ENCODE peak calls at places on chromosomes 7 and 10, in five cellular contexts. Y, B, A, R and F are unnamed samples.
A peak's percentile ranks its signal among the peaks of the same experiment; 100 is the strongest.

GRCh38 chr7:35286986-35287385 is 33.1 kb upstream of the TBX20 start:
- DNase-seq in Y (no peak), B (no peak), A (no peak), R (no peak), F (no peak)

GRCh38 chr7:122092964-122093797 is 50.9 kb downstream of the AASS start:
- DNase-seq in Y (peak; percentile 61), B (peak; percentile 69), A (peak; percentile 0), R (peak; percentile 48), F (peak; percentile 46)

GRCh38 chr7:44291066-44291732 is 34.2 kb downstream of the CAMK2B start:
- DNase-seq in Y (no peak), B (peak; percentile 11), A (no peak), R (peak; percentile 88), F (peak; percentile 59)

GRCh38 chr10:43778571-43778970 is 129.9 kb upstream of the ZNF32 start:
- DNase-seq in Y (no peak), B (no peak), A (no peak), R (no peak), F (no peak)

GRCh38 chr10:68043030-68043429 is 32.1 kb downstream of the HERC4 start:
- DNase-seq in Y (no peak), B (no peak), A (no peak), R (no peak), F (no peak)

GRCh38 chr10:71285180-71285545 is 33.9 kb upstream of the SLC29A3 start:
- DNase-seq in Y (no peak), B (peak; percentile 39), A (no peak), R (no peak), F (no peak)

GRCh38 chr10:15719899-15720634 is at the start of gene ITGA8:
- DNase-seq in Y (no peak), B (peak; percentile 47), A (no peak), R (no peak), F (peak; percentile 51)

GRCh38 chr10:63666836-63667383 is 145.7 kb downstream of the REEP3 start:
- DNase-seq in Y (no peak), B (no peak), A (no peak), R (no peak), F (no peak)

GRCh38 chr7:115410427-115410805 is 488.5 kb downstream of the MDFIC start:
- DNase-seq in Y (no peak), B (no peak), A (no peak), R (no peak), F (no peak)

GRCh38 chr10:110802090-110802489 is 69.6 kb upstream of the PDCD4 start:
- DNase-seq in Y (no peak), B (no peak), A (no peak), R (no peak), F (no peak)

DNA sequence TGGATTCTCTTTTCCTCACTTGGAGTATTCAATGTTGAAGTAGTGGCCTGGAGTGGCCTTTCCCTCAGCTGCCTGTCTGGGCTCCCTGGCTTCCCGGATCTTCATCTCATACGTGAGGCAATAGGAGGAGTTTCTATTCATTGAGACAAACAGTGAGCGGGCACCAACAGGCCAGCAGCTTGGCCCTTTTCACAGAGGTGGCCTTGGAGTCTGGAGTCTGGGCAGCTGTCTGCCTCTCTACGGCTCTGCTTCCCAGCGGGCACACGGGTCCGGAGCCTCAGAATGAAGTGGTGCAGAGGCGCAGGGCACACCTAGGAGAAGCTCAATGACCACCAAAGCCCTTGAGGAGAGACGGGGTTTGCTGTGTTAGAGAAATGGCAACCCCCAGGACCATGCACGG is 169.4 kb downstream of the CCDC3 start:
- DNase-seq in Y (no peak), B (no peak), A (no peak), R (no peak), F (no peak)
- TF ChIP-seq CTCF in Y (no peak), B (no peak), A (no peak), R (no peak), F (no peak)

GRCh38 chr7:46283852-46284251 is 362.8 kb upstream of the IGFBP3 start:
- DNase-seq in Y (no peak), B (no peak), A (no peak), R (peak; percentile 27), F (no peak)
- TF ChIP-seq POLR2A in Y (no peak), B (no peak), A (no peak), R (no peak), F (no peak)

DNA sequence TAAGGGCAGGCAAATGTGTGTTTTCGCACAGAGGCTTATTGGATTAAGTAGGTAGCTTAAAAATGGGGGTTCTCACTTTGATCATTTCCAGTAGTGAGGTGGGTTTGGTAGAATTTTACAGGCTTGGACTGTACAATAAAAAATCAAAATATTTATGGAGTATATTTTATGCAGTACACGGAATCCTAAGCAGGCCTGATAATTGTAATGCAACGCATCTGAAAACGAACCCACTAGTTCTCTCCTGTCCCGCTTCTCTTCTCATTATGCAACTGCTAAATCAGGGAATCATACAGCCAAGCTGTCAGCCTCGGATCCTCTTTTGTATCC is 377 bp upstream of the POLR1F start:
- DNase-seq in Y (no peak), B (no peak), A (no peak), R (no peak), F (no peak)
- TF ChIP-seq CTCF in Y (no peak), B (no peak), A (no peak), R (peak; percentile 22), F (no peak)

DNA sequence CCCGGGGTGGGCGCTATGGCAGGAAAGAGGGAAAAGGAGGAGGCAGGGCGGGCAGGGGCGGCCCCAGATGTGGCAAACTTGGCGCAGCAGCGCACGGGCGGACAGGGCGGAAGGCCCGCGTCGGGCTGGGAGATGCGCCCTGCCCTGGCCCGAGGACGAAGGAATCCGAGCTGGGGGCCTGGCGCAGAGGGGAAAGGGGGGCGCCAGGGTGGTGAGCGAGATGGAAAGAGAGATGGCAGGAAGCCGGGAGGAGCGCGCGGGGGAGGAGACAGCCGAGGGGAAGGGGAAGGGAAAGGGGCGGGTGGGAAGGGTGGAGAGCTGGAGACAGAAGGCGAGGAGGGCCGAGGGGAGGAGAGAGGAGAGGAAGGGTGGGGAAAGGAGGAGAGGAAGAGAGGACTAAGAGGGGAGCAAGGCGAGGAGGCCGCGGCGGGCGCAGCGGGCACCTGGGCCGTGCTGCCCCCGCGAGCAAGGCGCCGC is at the start of gene MARVELD1:
- DNase-seq in Y (no peak), B (peak; percentile 70), A (no peak), R (peak; percentile 81), F (peak; percentile 92)
- TF ChIP-seq POLR2A in Y (peak; percentile 87), B (peak; percentile 9), A (no peak), R (no peak), F (peak; percentile 11)

DNA sequence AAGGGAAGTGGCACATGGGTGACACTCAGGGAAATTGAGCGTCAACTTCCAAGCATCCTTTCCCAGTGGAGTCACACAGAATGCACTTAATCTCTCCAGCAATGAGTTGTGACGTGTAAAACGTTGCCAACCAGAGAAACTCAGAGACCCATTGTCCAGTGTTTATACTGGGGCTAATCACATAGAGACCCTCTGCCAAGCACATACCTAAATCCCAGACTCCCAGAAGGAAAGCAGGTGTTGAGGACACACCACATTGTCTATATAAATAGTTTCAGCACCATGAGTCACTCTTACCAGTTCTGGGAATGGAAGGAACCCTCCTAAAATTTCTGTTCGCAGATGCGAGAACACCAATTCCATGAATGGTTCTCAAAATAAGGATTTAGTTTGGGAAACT is 76.4 kb upstream of the BET1 start:
- DNase-seq in Y (no peak), B (no peak), A (no peak), R (no peak), F (no peak)
- TF ChIP-seq CTCF in Y (no peak), B (no peak), A (no peak), R (no peak), F (no peak)

DNA sequence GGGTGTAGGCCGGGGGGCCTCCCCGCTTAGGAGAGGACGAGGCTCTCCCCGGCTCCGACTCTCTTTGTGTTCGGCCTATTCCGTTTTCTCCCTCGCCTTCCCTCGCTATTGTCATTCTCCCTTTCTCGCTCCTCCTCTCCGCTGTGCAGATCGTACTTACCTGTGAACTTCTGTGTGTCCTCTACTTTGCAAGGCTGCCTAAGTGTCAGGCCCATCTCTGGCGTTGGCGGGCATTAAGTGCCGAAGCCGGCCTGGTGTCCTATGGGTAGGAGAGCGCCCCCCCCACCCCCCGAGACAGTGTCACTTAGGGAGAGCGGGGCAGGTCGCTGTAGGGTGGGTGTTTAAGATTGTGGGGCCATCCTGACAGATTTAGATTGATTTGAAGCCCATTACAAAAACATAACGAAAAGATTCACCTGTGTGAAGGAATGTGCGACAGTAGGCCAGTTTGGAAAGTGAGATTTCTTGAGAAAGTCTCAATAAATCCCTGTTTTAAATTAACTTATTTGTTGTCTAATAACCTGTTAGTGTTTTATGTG is 579 bp downstream of the RBM33 start:
- DNase-seq in Y (no peak), B (peak; percentile 38), A (no peak), R (no peak), F (peak; percentile 17)
- TF ChIP-seq POLR2A in Y (no peak), B (peak; percentile 10), A (no peak), R (no peak), F (no peak)

GRCh38 chr7:19069842-19070241 is 47.6 kb downstream of the TWIST1 start:
- DNase-seq in Y (no peak), B (no peak), A (no peak), R (no peak), F (no peak)
- TF ChIP-seq CTCF in Y (peak; percentile 19), B (no peak), A (no peak), R (no peak), F (no peak)

DNA sequence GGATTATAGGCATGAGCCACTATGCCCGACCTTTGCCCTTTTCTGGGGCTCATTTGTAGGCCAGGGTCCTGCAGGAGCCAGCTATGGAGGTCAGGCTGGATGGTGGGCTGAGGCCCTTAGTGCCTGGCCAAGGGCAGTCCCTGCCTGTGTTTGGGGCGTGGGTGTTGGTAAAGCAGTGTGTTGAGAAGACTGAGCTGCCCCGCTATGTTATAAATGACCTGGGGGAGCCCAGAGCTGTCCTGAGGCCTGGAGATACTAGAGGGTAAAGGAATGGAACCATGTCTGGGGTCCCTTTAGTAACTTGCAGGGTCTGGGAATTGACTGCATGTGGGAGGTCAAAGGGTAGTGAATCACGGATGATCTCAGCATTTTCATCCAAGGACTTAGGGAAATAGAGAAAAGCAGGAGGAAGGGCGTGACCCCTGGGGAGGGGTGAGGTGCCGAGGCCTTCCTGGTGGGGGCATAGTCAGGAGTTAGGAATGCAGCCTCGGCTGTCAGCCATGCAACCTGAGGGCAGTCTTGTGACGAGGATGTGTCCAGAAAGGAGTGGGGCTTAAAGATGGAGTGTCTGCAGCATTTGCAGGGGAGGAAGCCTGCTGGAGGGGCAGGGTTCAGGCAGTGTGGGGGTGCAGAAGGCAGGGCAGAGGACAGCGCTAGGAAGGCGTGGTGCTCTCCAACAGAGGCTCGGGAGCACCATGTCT is 31.5 kb downstream of the TMEM248 start:
- DNase-seq in Y (peak; percentile 52), B (peak; percentile 26), A (no peak), R (no peak), F (no peak)
- TF ChIP-seq POLR2A in Y (no peak), B (no peak), A (no peak), R (no peak), F (no peak)

GRCh38 chr10:89466599-89467035 is 52.2 kb downstream of the IFIT5 start:
- DNase-seq in Y (peak; percentile 44), B (no peak), A (no peak), R (no peak), F (no peak)
- TF ChIP-seq CTCF in Y (peak; percentile 55), B (no peak), A (no peak), R (no peak), F (no peak)